ENCODE peak calls at places on chromosomes 11 and 22, in four cellular contexts. I is heart left ventricle; E is suprapubic skin; O is CD8-positive, alpha-beta T cell. L is an unnamed sample.

GRCh38 chr11:35579557-35580396 is 38.5 kb upstream of the FJX1 start:
- DNase-seq in I (no peak), E (no peak), O (no peak), L (no peak)

GRCh38 chr11:130206141-130206540 is 46.6 kb downstream of the ST14 start:
- DNase-seq in I (no peak), E (peak; percentile 38), O (no peak), L (no peak)

GRCh38 chr11:59859695-59860094 is 6.6 kb downstream of the TCN1 start:
- DNase-seq in I (no peak), E (no peak), O (no peak), L (no peak)

GRCh38 chr11:91921974-91922373 is 302.6 kb upstream of the FAT3 start:
- DNase-seq in I (no peak), E (no peak), O (no peak), L (no peak)

GRCh38 chr11:57343825-57344224 is 5.7 kb downstream of the P2RX3 start:
- DNase-seq in I (no peak), E (no peak), O (no peak), L (no peak)

GRCh38 chr11:126918556-126918955 is 82.0 kb downstream of the KIRREL3 start:
- DNase-seq in I (no peak), E (no peak), O (no peak), L (no peak)

GRCh38 chr11:126163074-126163700 is 48.3 kb downstream of the RPUSD4 start:
- DNase-seq in I (no peak), E (peak; percentile 86), O (no peak), L (no peak)

GRCh38 chr11:2409701-2410468 is 9.3 kb downstream of the TSSC4 start:
- DNase-seq in I (no peak), E (no peak), O (no peak), L (no peak)

GRCh38 chr11:130278745-130279144 is 36.0 kb downstream of the ZBTB44 start:
- DNase-seq in I (no peak), E (no peak), O (no peak), L (no peak)

GRCh38 chr11:313787-314547 is at the start of gene IFITM1:
- DNase-seq in I (no peak), E (peak; percentile 64), O (peak; percentile 79), L (peak; percentile 69)

GRCh38 chr11:72239849-72240460 is 4.0 kb downstream of the PHOX2A start:
- DNase-seq in I (peak; percentile 71), E (peak; percentile 80), O (no peak), L (no peak)

GRCh38 chr22:19524170-19525115 is at the start of gene CLDN5:
- DNase-seq in I (peak; percentile 70), E (peak; percentile 72), O (no peak), L (no peak)

GRCh38 chr11:111797145-111797581 is 31.0 kb upstream of the PPP2R1B start:
- DNase-seq in I (no peak), E (no peak), O (no peak), L (no peak)

DNA sequence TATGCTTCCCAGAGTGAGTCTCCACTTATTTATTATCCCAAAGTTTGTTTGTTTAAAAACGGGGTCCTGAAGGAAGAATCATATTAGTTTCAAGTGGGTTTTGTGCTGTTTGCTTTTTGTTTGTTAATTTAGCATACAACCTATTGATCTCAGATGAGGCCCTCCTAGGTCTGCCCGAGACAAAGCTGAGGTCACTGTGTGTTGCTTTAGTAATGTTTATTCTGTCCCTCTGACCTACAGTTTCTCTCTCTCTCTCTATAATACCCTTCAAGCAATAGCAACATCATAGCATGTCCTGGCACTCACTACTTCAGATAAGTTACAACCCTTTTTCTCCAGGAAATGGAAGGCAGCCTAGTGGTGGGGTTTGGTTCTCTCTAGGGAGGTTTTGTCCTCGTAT is 63.4 kb downstream of the AMOTL1 start:
- DNase-seq in I (no peak), E (no peak), O (no peak), L (no peak)
- H3K4me1 ChIP-seq in I (no peaks in the 10 kb centered on the region), E (peaks cover 4% of the 10 kb centered on the region), O (no peaks in the 10 kb centered on the region), L (no peaks in the 10 kb centered on the region)

GRCh38 chr22:50301581-50301991 is 5.9 kb downstream of the PLXNB2 start:
- DNase-seq in I (no peak), E (no peak), O (no peak), L (no peak)

GRCh38 chr22:50298937-50299656 is 8.3 kb downstream of the PLXNB2 start:
- DNase-seq in I (peak; percentile 72), E (no peak), O (no peak), L (no peak)

GRCh38 chr22:50298266-50298637 is 9.2 kb downstream of the PLXNB2 start:
- DNase-seq in I (no peak), E (no peak), O (no peak), L (no peak)

GRCh38 chr22:50300620-50301257 is 6.7 kb downstream of the PLXNB2 start:
- DNase-seq in I (no peak), E (no peak), O (no peak), L (no peak)

DNA sequence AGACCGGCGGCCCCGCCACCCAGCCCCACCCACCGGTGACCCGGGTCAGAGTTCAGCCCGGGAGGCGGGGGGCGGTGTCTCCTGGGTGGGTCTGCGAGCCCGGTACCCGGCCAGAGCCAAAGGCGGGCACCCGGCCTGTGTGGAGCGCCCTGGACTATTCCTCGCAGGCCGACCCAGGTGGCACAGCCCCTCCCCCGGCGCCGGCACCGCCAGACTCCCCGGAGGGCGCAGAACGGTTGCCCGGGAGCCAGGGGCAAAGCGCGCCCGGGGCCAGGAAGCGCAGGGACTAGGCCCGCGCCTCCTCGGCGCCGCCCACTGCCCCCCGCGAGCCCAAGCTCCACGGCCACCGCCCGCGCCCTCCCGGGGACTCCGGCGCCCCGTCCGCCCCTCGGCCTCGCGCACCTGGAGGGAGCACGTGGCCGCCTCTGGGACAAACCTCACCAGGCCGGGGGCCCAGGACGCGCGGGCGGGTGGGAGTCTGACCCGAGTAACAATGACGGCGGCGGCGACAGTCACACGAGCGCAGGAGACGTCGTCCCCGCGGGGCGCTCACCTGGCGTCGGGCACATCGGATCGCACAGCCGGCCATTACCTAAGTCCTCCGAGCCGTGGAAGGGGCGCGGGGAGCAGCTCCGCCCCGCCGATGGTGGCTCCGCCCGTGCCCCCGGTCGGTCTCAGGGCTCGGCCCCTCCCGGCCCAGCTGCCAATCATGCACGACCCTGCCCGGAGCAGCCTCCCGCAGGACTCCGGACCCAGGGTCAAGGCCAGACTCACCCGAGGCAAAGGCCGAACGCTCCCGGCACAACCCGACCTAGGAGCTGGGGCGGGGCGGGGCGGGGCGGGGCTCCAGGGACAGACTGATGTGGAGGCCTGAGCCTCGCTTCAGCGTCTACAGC is 7.5 kb downstream of the PLXNB2 start:
- DNase-seq in I (no peak), E (no peak), O (no peak), L (no peak)
- H3K27ac ChIP-seq in I (peak overlapping the region; percentile 76), E (peak overlapping the region; percentile 71), O (no peak overlapping the region), L (no peak overlapping the region)

DNA sequence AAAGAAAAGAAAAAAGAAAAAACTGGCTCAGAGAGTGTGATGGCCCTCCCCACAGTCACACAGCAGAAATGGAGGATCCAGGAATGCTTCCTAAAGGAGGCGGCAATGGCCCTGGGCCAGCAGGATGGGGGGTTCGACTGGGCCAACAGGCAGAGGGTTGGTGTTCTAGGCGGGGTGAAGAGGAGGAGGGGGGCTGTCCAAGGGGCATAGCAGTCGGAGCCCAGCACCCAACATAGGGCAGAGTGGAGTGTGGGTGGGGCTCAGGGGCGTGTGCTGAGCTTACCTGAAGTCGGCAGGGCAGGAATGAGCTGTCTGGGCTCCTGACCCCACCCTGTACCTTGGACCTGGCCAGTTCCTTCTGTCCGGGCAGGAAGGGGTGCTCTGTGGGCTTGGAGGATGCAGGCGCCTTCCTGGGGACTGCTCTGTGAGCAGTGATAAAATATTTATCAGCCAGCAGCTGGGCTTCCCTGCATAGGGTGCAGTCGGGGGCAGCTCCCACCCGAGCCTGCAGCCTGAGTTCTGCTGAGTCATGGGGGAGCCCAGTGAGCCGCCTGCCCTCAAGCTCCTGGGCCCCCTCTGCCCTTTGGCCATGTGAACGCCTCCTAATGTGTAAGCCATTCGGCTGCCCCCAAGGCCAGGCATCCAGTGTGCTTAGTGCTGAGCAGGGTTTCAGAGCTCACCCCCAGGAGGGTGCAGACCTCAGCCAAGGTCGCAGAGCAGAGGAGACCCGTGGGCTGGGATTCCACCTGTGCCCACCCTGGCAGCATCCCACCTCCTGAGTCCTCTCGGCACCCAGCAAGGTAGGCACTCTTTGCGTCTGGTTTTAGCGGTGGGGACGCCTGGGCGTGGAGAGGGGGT is 25.3 kb upstream of the PRR5 start:
- DNase-seq in I (peak; percentile 24), E (no peak), O (peak; percentile 11), L (peak; percentile 37)
- H3K4me3 ChIP-seq in I (no peak overlapping the region), E (no peak overlapping the region), O (peak overlapping the region; percentile 22), L (no peak overlapping the region)

GRCh38 chr11:75303544-75304224 is 47.8 kb downstream of the ARRB1 start:
- DNase-seq in I (no peak), E (no peak), O (no peak), L (no peak)
- H3K4me1 ChIP-seq in I (peaks cover 28% of the 10 kb centered on the region), E (peaks cover 24% of the 10 kb centered on the region), O (no peaks in the 10 kb centered on the region), L (no peaks in the 10 kb centered on the region)

DNA sequence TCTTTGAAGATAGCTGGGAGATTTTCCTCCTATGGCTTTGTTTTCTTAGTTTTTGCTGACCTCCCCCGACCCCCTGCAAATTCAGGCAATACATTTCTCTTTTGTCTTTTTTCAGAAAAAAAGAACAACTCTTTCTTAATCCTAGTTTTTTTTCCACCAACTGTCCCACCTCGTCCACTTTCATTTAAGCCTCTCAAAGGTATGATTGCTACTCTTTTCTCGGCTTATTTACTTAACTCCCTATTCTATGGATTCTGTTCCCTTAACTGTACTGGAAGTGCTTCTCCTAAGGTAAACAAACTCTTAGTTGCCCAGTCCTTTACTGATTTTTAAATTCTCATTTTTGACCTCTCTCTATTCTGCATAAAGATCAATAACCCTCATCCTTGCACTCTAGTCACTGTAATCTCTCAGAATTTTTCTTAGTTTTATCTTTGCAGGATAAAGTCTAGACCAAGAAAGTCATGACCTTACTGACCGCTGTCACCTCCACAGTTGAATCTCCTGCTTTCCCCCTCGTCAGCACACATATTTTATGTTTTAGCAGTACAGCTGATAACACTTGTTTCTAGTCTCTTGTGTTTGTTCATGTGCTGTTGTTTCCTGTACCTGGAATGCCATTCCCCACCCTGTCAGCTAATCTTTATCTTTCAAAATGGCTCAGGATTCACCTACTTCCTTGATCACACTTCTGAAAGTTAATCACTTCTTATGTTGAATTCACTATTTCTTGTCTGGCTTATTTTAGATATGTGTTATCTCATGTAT is 14.9 kb downstream of the TBCEL start:
- DNase-seq in I (no peak), E (no peak), O (no peak), L (no peak)
- H3K27ac ChIP-seq in I (no peak overlapping the region), E (no peak overlapping the region), O (no peak overlapping the region), L (no peak overlapping the region)

GRCh38 chr11:74460481-74461154 is 6.7 kb downstream of the KCNE3 start:
- DNase-seq in I (no peak), E (no peak), O (no peak), L (no peak)
- H3K4me3 ChIP-seq in I (no peak overlapping the region), E (no peak overlapping the region), O (no peak overlapping the region), L (no peak overlapping the region)

GRCh38 chr11:61707574-61707973 is 27.4 kb downstream of the DAGLA start:
- DNase-seq in I (no peak), E (no peak), O (no peak), L (no peak)

GRCh38 chr11:61711493-61711892 is 31.3 kb downstream of the DAGLA start:
- DNase-seq in I (no peak), E (no peak), O (no peak), L (no peak)

GRCh38 chr11:61709110-61709509 is 28.9 kb downstream of the DAGLA start:
- DNase-seq in I (no peak), E (no peak), O (no peak), L (no peak)

GRCh38 chr11:61711037-61711436 is 30.8 kb downstream of the DAGLA start:
- DNase-seq in I (no peak), E (no peak), O (no peak), L (no peak)

DNA sequence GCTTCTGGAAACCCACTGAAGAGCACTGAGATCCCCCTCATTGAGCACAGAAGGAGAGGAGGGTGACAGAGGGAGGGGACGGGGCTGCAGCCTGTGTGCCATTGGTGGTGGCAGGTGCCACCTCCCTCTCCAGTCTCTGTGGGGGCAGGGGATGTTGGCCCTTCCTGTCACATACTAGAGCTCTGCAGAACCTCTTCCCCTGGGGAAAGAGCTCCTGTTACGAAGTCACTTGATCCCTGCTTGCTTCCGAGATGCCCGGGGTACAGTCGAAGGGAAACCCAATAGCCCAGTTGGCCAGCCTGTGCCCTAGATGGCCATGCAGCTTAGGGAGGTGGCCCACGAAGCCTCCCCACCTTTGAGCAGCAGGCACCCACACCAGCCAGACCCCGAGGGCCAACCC is 29.4 kb downstream of the DAGLA start:
- DNase-seq in I (no peak), E (no peak), O (no peak), L (no peak)
- H3K4me1 ChIP-seq in I (peaks cover 4% of the 10 kb centered on the region), E (no peaks in the 10 kb centered on the region), O (no peaks in the 10 kb centered on the region), L (no peaks in the 10 kb centered on the region)